ENCODE peak calls at places on chromosomes 7 and 10, in seven cellular contexts. One of them, this sample, is unnamed.

GRCh38 chr10:35409094-35409582 is 72.8 kb downstream of the CCNY start:
- DNase-seq in K562: no peak
- DNase-seq in CD8-positive, alpha-beta memory T cell: no peak
- DNase-seq in aorta: no peak
- DNase-seq in GM23248: peak; percentile 92
- DNase-seq in left ventricle myocardium superior: peak; percentile 37
- DNase-seq in choroid plexus epithelial cell: peak; percentile 75
- DNase-seq in this sample: no peak

GRCh38 chr7:132876576-132876975 is 205.3 kb downstream of the CHCHD3 start:
- DNase-seq in K562: no peak
- DNase-seq in CD8-positive, alpha-beta memory T cell: no peak
- DNase-seq in aorta: no peak
- DNase-seq in GM23248: no peak
- DNase-seq in left ventricle myocardium superior: no peak
- DNase-seq in choroid plexus epithelial cell: no peak
- DNase-seq in this sample: no peak

GRCh38 chr7:137508437-137509175 is 165.1 kb upstream of the PTN start:
- DNase-seq in K562: no peak
- DNase-seq in CD8-positive, alpha-beta memory T cell: no peak
- DNase-seq in aorta: no peak
- DNase-seq in GM23248: peak; percentile 77
- DNase-seq in left ventricle myocardium superior: no peak
- DNase-seq in choroid plexus epithelial cell: peak; percentile 85
- DNase-seq in this sample: no peak

GRCh38 chr7:79965946-79966345 is 168.7 kb upstream of the GNAI1 start:
- DNase-seq in K562: no peak
- DNase-seq in CD8-positive, alpha-beta memory T cell: no peak
- DNase-seq in aorta: no peak
- DNase-seq in GM23248: no peak
- DNase-seq in left ventricle myocardium superior: no peak
- DNase-seq in choroid plexus epithelial cell: no peak
- DNase-seq in this sample: no peak

GRCh38 chr10:19762026-19762425 is 54.2 kb upstream of the PLXDC2 start:
- DNase-seq in K562: no peak
- DNase-seq in CD8-positive, alpha-beta memory T cell: no peak
- DNase-seq in aorta: no peak
- DNase-seq in GM23248: no peak
- DNase-seq in left ventricle myocardium superior: no peak
- DNase-seq in choroid plexus epithelial cell: peak; percentile 39
- DNase-seq in this sample: no peak

GRCh38 chr10:78971094-78971682 is 97.6 kb upstream of the ZMIZ1 start:
- DNase-seq in K562: no peak
- DNase-seq in CD8-positive, alpha-beta memory T cell: no peak
- DNase-seq in aorta: no peak
- DNase-seq in GM23248: no peak
- DNase-seq in left ventricle myocardium superior: peak; percentile 18
- DNase-seq in choroid plexus epithelial cell: no peak
- DNase-seq in this sample: no peak

GRCh38 chr7:77484785-77485184 is 52.3 kb upstream of the PTPN12 start:
- DNase-seq in K562: no peak
- DNase-seq in CD8-positive, alpha-beta memory T cell: no peak
- DNase-seq in aorta: no peak
- DNase-seq in GM23248: no peak
- DNase-seq in left ventricle myocardium superior: no peak
- DNase-seq in choroid plexus epithelial cell: no peak
- DNase-seq in this sample: no peak

GRCh38 chr10:11547111-11547625 is 64.3 kb downstream of the USP6NL start:
- DNase-seq in K562: no peak
- DNase-seq in CD8-positive, alpha-beta memory T cell: no peak
- DNase-seq in aorta: no peak
- DNase-seq in GM23248: peak; percentile 93
- DNase-seq in left ventricle myocardium superior: no peak
- DNase-seq in choroid plexus epithelial cell: peak; percentile 68
- DNase-seq in this sample: no peak

GRCh38 chr10:31320598-31321211 is 1.7 kb downstream of the ZEB1 start:
- DNase-seq in K562: peak; percentile 16
- DNase-seq in CD8-positive, alpha-beta memory T cell: peak; percentile 6
- DNase-seq in aorta: peak; percentile 81
- DNase-seq in GM23248: peak; percentile 67
- DNase-seq in left ventricle myocardium superior: peak; percentile 66
- DNase-seq in choroid plexus epithelial cell: peak; percentile 64
- DNase-seq in this sample: peak; percentile 40

GRCh38 chr10:103736763-103737162 is 118.6 kb downstream of the SH3PXD2A start:
- DNase-seq in K562: peak; percentile 55
- DNase-seq in CD8-positive, alpha-beta memory T cell: no peak
- DNase-seq in aorta: no peak
- DNase-seq in GM23248: no peak
- DNase-seq in left ventricle myocardium superior: no peak
- DNase-seq in choroid plexus epithelial cell: peak; percentile 33
- DNase-seq in this sample: no peak

GRCh38 chr10:9342865-9343450 is 1288.5 kb downstream of the GATA3 start:
- DNase-seq in K562: peak; percentile 13
- DNase-seq in CD8-positive, alpha-beta memory T cell: no peak
- DNase-seq in aorta: no peak
- DNase-seq in GM23248: peak; percentile 66
- DNase-seq in left ventricle myocardium superior: no peak
- DNase-seq in choroid plexus epithelial cell: peak; percentile 68
- DNase-seq in this sample: peak; percentile 5

GRCh38 chr7:29113384-29114102 is 32.8 kb downstream of the CPVL start:
- DNase-seq in K562: no peak
- DNase-seq in CD8-positive, alpha-beta memory T cell: no peak
- DNase-seq in aorta: no peak
- DNase-seq in GM23248: peak; percentile 61
- DNase-seq in left ventricle myocardium superior: no peak
- DNase-seq in choroid plexus epithelial cell: peak; percentile 59
- DNase-seq in this sample: no peak

GRCh38 chr7:100266576-100267354 is 40.7 kb upstream of the SPDYE3 start:
- DNase-seq in K562: no peak
- DNase-seq in CD8-positive, alpha-beta memory T cell: no peak
- DNase-seq in aorta: no peak
- DNase-seq in GM23248: no peak
- DNase-seq in left ventricle myocardium superior: no peak
- DNase-seq in choroid plexus epithelial cell: no peak
- DNase-seq in this sample: no peak

GRCh38 chr7:786472-787255 is 45.6 kb upstream of the SUN1 start:
- DNase-seq in K562: peak; percentile 78
- DNase-seq in CD8-positive, alpha-beta memory T cell: peak; percentile 55
- DNase-seq in aorta: peak; percentile 93
- DNase-seq in GM23248: peak; percentile 74
- DNase-seq in left ventricle myocardium superior: peak; percentile 82
- DNase-seq in choroid plexus epithelial cell: peak; percentile 71
- DNase-seq in this sample: peak; percentile 84

GRCh38 chr7:141785711-141786552 is 4.1 kb upstream of the TAS2R5 start:
- DNase-seq in K562: peak; percentile 66
- DNase-seq in CD8-positive, alpha-beta memory T cell: no peak
- DNase-seq in aorta: no peak
- DNase-seq in GM23248: peak; percentile 62
- DNase-seq in left ventricle myocardium superior: no peak
- DNase-seq in choroid plexus epithelial cell: peak; percentile 78
- DNase-seq in this sample: peak; percentile 14

GRCh38 chr10:17905491-17905890 is 46.2 kb upstream of the SLC39A12 start:
- DNase-seq in K562: no peak
- DNase-seq in CD8-positive, alpha-beta memory T cell: no peak
- DNase-seq in aorta: no peak
- DNase-seq in GM23248: peak; percentile 47
- DNase-seq in left ventricle myocardium superior: no peak
- DNase-seq in choroid plexus epithelial cell: peak; percentile 39
- DNase-seq in this sample: no peak

GRCh38 chr7:56092789-56093531 is at the start of gene PHKG1:
- DNase-seq in K562: peak; percentile 67
- DNase-seq in CD8-positive, alpha-beta memory T cell: no peak
- DNase-seq in aorta: peak; percentile 94
- DNase-seq in GM23248: peak; percentile 92
- DNase-seq in left ventricle myocardium superior: peak; percentile 91
- DNase-seq in choroid plexus epithelial cell: peak; percentile 89
- DNase-seq in this sample: no peak

GRCh38 chr10:110356628-110357245 is 52.0 kb upstream of the SMNDC1 start:
- DNase-seq in K562: no peak
- DNase-seq in CD8-positive, alpha-beta memory T cell: peak; percentile 50
- DNase-seq in aorta: no peak
- DNase-seq in GM23248: no peak
- DNase-seq in left ventricle myocardium superior: no peak
- DNase-seq in choroid plexus epithelial cell: peak; percentile 72
- DNase-seq in this sample: peak; percentile 55

GRCh38 chr7:99707096-99707495 is 27.3 kb upstream of the CYP3A5 start:
- DNase-seq in K562: no peak
- DNase-seq in CD8-positive, alpha-beta memory T cell: no peak
- DNase-seq in aorta: no peak
- DNase-seq in GM23248: peak; percentile 38
- DNase-seq in left ventricle myocardium superior: no peak
- DNase-seq in choroid plexus epithelial cell: peak; percentile 26
- DNase-seq in this sample: no peak

GRCh38 chr10:55979203-55979602 is 381.9 kb downstream of the ZWINT start:
- DNase-seq in K562: no peak
- DNase-seq in CD8-positive, alpha-beta memory T cell: no peak
- DNase-seq in aorta: no peak
- DNase-seq in GM23248: no peak
- DNase-seq in left ventricle myocardium superior: no peak
- DNase-seq in choroid plexus epithelial cell: no peak
- DNase-seq in this sample: no peak

GRCh38 chr7:12827920-12828319 is 140.5 kb downstream of the ARL4A start:
- DNase-seq in K562: no peak
- DNase-seq in CD8-positive, alpha-beta memory T cell: no peak
- DNase-seq in aorta: no peak
- DNase-seq in GM23248: peak; percentile 24
- DNase-seq in left ventricle myocardium superior: no peak
- DNase-seq in choroid plexus epithelial cell: peak; percentile 65
- DNase-seq in this sample: no peak

This sample was measured in naive thymus-derived CD8-positive, alpha-beta T cell.